ENCODE peak calls at places on chromosomes 2 and 18, in six cellular contexts. F is esophagus squamous epithelium, G is heart left ventricle, A is endothelial cell of umbilical vein, J is IMR-90, D is tibial nerve. H is an unnamed sample. For H3K36me3, the result is how much of the 10 kb centered on the place peaks cover.

GRCh38 chr18:4765401-4765800 is 310.3 kb upstream of the DLGAP1 start:
- DNase-seq in D (no peak), J (no peak), F (no peak), A (no peak), G (no peak), H (no peak)

GRCh38 chr2:58532641-58533040 is 291.5 kb upstream of the FANCL start:
- DNase-seq in G (no peak), J (no peak), A (no peak), F (no peak), D (no peak), H (no peak)

GRCh38 chr2:175039031-175039430 is 33.9 kb upstream of the CHN1 start:
- DNase-seq in G (no peak), J (no peak), A (no peak), F (no peak), D (no peak), H (no peak)

GRCh38 chr2:197828464-197829135 is 24.2 kb downstream of the PLCL1 start:
- DNase-seq in J (no peak), D (no peak), A (peak), F (no peak), G (no peak), H (no peak)

GRCh38 chr2:45944075-45944474 is 292.6 kb downstream of the PRKCE start:
- DNase-seq in A (peak), G (no peak), F (no peak), D (no peak), J (peak), H (no peak)

GRCh38 chr18:23972416-23972815 is 42.1 kb upstream of the TTC39C start:
- DNase-seq in J (no peak), A (no peak), D (no peak), F (no peak), G (no peak), H (no peak)

GRCh38 chr18:47928466-47928865 is 2.0 kb downstream of the SMAD2 start:
- DNase-seq in J (peak), D (no peak), G (no peak), A (peak), F (no peak), H (no peak)

GRCh38 chr2:127024769-127025356 is 82.1 kb downstream of the BIN1 start:
- DNase-seq in A (no peak), J (peak), F (no peak), G (no peak), D (no peak), H (no peak)

GRCh38 chr18:21391074-21391673 is 149.1 kb downstream of the GREB1L start:
- DNase-seq in A (peak), G (no peak), D (no peak), J (peak), F (no peak), H (no peak)

GRCh38 chr18:74281639-74282358 is 10.0 kb downstream of the CYB5A start:
- DNase-seq in G (no peak), F (no peak), J (no peak), D (peak), A (no peak), H (no peak)

GRCh38 chr2:85308951-85309555 is 18.7 kb downstream of the TGOLN2 start:
- DNase-seq in J (peak), F (no peak), A (peak), G (peak), D (no peak), H (peak)

GRCh38 chr2:195304310-195304709 is 352.7 kb upstream of the SLC39A10 start:
- DNase-seq in A (peak), G (no peak), D (no peak), F (no peak), J (peak), H (no peak)

GRCh38 chr2:28447943-28448737 is 47.7 kb upstream of the PLB1 start:
- DNase-seq in G (no peak), J (peak), F (no peak), D (no peak), A (no peak), H (no peak)

GRCh38 chr2:101109451-101110140 is 41.6 kb downstream of the TBC1D8 start:
- DNase-seq in G (no peak), J (no peak), F (no peak), D (no peak), A (peak), H (no peak)

DNA sequence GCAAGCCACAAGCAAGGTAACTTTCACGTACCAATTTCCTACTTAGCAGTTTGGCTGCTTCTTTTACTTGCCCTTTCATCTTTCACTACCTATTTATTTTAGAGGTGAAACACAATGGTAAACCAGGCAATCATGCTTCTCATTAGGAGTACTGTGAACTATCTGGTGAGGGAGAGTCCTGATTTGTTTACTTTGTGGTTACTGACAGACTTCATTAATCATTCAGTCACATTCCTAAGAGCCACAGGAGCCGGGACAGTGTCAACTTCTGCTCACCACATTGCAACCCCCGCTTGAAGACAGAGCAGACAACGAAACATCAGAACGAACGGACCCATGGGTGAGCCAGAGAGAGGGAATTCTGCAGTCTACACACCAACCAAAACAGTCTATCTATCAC is 28.8 kb downstream of the TUBB6 start:
- DNase-seq in J (peak), F (no peak), D (no peak), A (no peak), G (no peak), H (no peak)
- H3K36me3 ChIP-seq in J (under half), F (half or more), D (half or more), A (under half), G (half or more), H (under half)

DNA sequence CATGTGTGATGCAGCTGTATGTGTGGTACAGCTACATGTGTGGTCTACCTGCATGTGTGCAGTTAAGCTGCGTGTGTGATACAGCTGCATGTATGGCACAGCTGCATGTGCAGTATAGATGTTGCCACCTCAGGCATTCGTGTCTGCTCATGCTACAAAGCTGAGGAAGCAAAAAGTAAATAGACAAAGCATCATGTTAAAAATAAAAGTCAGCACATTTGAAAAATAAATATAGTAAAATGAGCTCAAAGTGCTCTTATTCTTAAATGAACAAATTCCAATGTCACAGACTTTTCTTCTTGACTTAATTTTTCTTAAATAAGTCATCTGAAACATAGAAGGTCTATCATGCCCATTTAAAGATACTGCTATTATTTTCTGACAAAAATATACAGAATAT is 519.3 kb upstream of the SOX11 start:
- DNase-seq in F (no peak), A (no peak), G (no peak), J (no peak), D (no peak), H (no peak)
- TF ChIP-seq POLR2A in F (no peak), A (no peak), G (no peak), J (no peak), D (no peak), H (no peak)

GRCh38 chr18:42018831-42019230 is 63.8 kb downstream of the PIK3C3 start:
- DNase-seq in D (no peak), F (no peak), J (no peak), A (no peak), G (no peak), H (no peak)
- H3K36me3 ChIP-seq in D (half or more), F (half or more), J (under half), A (under half), G (half or more), H (under half)

DNA sequence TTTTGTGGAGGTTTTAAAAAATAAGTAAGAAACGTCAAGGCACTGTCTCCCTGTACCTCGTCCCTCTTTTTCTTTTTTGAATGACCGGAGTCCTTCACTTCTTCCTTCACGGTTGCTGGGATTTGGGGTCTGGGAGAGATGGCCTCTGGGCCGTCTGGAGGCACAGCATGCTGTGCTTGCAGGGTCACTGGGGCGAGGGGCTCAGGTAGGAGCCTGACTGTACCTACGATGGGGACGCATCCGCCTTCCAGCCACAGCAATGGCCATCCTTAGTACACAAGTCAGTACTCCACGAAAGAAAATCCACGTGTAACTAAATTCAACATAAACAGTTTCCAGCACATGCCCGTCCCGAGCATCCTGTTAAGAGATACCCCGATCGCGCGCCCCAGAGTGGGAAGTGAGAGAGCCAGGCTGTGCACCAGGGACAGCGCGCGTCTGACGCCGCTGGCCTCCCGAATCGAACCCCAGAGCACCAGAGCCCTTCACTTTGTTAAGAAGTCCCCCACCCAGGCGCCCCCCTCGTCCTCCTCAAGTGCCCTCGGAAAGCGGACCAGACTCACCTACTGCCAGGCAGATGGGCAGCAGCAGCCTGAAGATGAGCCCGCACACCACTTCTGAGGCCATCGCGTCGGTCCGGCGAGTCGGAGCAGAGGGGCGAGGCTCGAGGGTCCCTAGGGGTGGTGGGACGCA is 1.3 kb downstream of the PIEZO2 start:
- DNase-seq in F (no peak), G (peak), A (no peak), D (no peak), J (no peak), H (no peak)
- TF ChIP-seq POLR2A in F (no peak), G (no peak), A (no peak), D (no peak), J (no peak), H (no peak)

DNA sequence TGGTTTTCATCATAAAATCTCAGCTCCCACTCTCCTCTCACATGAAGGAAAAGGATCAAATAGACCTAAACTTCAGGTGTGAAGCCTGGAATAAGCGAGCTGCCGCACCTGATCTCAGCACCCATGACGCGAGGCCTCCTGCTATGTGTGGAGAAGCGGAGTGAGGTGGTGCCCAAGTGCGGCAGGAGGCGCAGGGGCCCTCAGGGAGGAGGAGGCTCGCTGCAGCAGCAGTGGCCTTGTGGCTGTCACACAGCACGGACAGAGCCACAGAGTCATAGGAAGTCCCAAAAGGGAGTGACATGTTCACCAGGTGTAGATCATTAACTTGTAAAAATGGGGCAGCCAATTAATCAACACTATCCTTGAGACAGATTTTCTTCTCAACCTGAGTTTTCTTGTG is 9.1 kb downstream of the SCLY start:
- DNase-seq in F (no peak), G (no peak), D (no peak), J (no peak), A (no peak), H (peak)
- H3K36me3 ChIP-seq in F (half or more), G (half or more), D (half or more), J (under half), A (under half), H (under half)

GRCh38 chr2:203238711-203239526 is at the start of gene CYP20A1:
- DNase-seq in D (peak), A (peak), F (peak), G (peak), J (peak), H (peak)
- TF ChIP-seq POLR2A in D (peak), A (peak), F (peak), G (peak), J (peak), H (peak)

GRCh38 chr2:7626139-7626537 is 708.9 kb downstream of the RNF144A start:
- DNase-seq in F (no peak), D (no peak), G (no peak), A (no peak), J (no peak), H (no peak)
- H3K36me3 ChIP-seq in F (under half), D (under half), G (under half), A (under half), J (under half), H (under half)